ENCODE peak calls at places on chromosomes 2 and 18, in eight cellular contexts. N, B, Q, I, E, O, P and S are unnamed samples.

GRCh38 chr18:36757081-36757480 is 71.7 kb downstream of the TPGS2 start:
- DNase-seq in I (no peak), N (peak; percentile 84), Q (no peak), E (peak; percentile 72), B (no peak), P (peak; percentile 71), O (no peak), S (peak; percentile 58)

GRCh38 chr2:173652731-173653426 is 298.2 kb downstream of the CDCA7 start:
- DNase-seq in P (peak; percentile 27), O (no peak), I (no peak), N (no peak), Q (no peak), E (peak; percentile 97), B (no peak), S (peak; percentile 71)

GRCh38 chr2:148828941-148829340 is 46.1 kb upstream of the KIF5C start:
- DNase-seq in O (no peak), B (no peak), E (no peak), N (no peak), I (no peak), Q (no peak), P (no peak), S (no peak)

GRCh38 chr2:206477296-206477695 is 34.0 kb downstream of the ADAM23 start:
- DNase-seq in B (no peak), Q (no peak), P (no peak), N (no peak), O (no peak), I (no peak), E (peak; percentile 61), S (no peak)

GRCh38 chr2:195671563-195671962 is 14.5 kb downstream of the SLC39A10 start:
- DNase-seq in Q (no peak), B (no peak), E (no peak), O (no peak), I (no peak), N (peak; percentile 48), P (no peak), S (no peak)

GRCh38 chr2:61538920-61539559 is 884 bp upstream of the XPO1 start:
- DNase-seq in O (no peak), P (no peak), B (no peak), N (no peak), I (no peak), Q (peak; percentile 49), E (peak; percentile 40), S (no peak)

GRCh38 chr2:208373460-208374089 is 33.0 kb upstream of the PTH2R start:
- DNase-seq in N (peak; percentile 82), B (no peak), O (no peak), Q (peak; percentile 49), I (no peak), E (peak; percentile 68), P (peak; percentile 70), S (peak; percentile 66)

GRCh38 chr2:155203187-155203586 is 504.7 kb downstream of the KCNJ3 start:
- DNase-seq in Q (no peak), E (no peak), P (peak; percentile 29), O (no peak), B (no peak), N (no peak), I (no peak), S (peak; percentile 1)

GRCh38 chr18:58026395-58026794 is 17.6 kb upstream of the NEDD4L start:
- DNase-seq in I (no peak), O (no peak), N (peak; percentile 53), P (peak; percentile 9), E (no peak), Q (peak; percentile 32), B (no peak), S (no peak)

GRCh38 chr2:118255771-118256372 is 167.6 kb downstream of the INSIG2 start:
- DNase-seq in I (no peak), Q (no peak), B (no peak), E (no peak), P (peak; percentile 88), N (peak; percentile 48), O (no peak), S (no peak)
- H3K27me3 ChIP-seq in I (peaks cover 2% of the 10 kb centered on the region), Q (no peaks in the 10 kb centered on the region), B (peaks cover 6% of the 10 kb centered on the region), E (no peaks in the 10 kb centered on the region), P (no peaks in the 10 kb centered on the region), N (no peaks in the 10 kb centered on the region), O (no peaks in the 10 kb centered on the region), S (no peaks in the 10 kb centered on the region)

DNA sequence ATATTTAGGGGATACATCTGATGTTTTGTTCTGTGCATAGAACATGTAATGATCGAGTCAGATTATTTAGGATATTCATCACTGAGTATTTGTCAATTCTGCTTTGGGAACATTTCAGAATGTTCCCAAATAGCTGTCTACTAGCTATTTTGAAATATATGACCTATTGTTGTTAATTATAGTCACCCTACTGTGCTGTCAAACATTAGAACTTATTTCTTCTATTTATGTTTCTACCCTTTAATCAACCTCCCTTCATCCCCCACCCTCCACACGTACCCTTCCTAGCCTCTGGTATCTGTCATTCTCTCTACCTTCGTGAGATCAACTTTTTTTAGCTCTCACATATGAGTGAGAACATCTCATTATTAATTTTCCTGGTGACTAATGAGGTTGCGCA is 40.9 kb downstream of the ANKRD12 start:
- DNase-seq in N (no peak), B (no peak), I (no peak), O (no peak), Q (no peak), E (no peak), P (no peak), S (no peak)
- H3K4me1 ChIP-seq in N (no peaks in the 10 kb centered on the region), B (peaks cover 54% of the 10 kb centered on the region), I (peaks cover 70% of the 10 kb centered on the region), O (peaks cover 38% of the 10 kb centered on the region), Q (no peaks in the 10 kb centered on the region), E (no peaks in the 10 kb centered on the region), P (no peaks in the 10 kb centered on the region), S (no peaks in the 10 kb centered on the region)

GRCh38 chr2:190456833-190457232 is 48.7 kb downstream of the MFSD6 start:
- DNase-seq in Q (no peak), P (no peak), I (no peak), B (no peak), E (no peak), O (no peak), N (no peak), S (no peak)
- H3K27me3 ChIP-seq in Q (no peaks in the 10 kb centered on the region), P (no peaks in the 10 kb centered on the region), I (no peaks in the 10 kb centered on the region), B (no peaks in the 10 kb centered on the region), E (no peaks in the 10 kb centered on the region), O (no peaks in the 10 kb centered on the region), N (no peaks in the 10 kb centered on the region), S (no peaks in the 10 kb centered on the region)

DNA sequence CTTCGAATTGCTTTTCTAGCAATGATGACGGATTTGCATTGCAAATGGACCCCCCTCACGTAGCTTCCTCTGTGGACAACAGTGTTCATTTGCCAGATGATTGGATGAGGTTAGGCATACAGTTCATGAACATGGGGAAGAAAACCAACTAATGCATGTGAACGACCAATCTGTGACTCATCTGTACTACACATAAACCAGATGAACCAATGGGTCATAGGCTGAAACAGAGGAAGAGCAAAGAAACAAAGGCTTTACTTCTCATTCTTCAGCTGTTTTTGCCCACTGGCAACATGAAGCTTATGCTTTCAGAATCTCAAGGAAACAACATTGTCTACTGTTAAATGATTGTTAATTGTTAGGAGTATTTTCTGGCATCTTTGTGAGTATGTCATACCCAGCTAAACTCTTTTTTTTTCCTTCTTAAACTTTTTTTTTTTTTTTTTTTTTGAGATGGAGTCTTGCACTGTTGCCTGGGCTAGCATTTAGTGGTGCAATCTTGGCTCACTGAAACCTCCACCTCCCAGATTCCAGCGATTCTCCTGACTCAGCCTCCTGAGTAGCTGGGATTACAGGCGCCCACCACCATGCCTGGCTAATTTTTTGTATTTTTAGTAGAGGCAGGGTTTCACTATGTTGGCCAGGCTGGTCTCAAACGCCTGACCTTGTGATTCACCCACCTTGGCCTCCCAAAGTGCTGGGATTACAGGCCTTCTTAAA is 35.5 kb downstream of the EFEMP1 start:
- DNase-seq in O (peak; percentile 12), E (peak; percentile 96), N (no peak), Q (no peak), I (no peak), P (no peak), B (no peak), S (peak; percentile 63)
- H3K4me1 ChIP-seq in O (no peaks in the 10 kb centered on the region), E (peaks cover 29% of the 10 kb centered on the region), N (no peaks in the 10 kb centered on the region), Q (peaks cover 5% of the 10 kb centered on the region), I (peaks cover 50% of the 10 kb centered on the region), P (peaks cover 10% of the 10 kb centered on the region), B (peaks cover 26% of the 10 kb centered on the region), S (peaks cover 69% of the 10 kb centered on the region)

DNA sequence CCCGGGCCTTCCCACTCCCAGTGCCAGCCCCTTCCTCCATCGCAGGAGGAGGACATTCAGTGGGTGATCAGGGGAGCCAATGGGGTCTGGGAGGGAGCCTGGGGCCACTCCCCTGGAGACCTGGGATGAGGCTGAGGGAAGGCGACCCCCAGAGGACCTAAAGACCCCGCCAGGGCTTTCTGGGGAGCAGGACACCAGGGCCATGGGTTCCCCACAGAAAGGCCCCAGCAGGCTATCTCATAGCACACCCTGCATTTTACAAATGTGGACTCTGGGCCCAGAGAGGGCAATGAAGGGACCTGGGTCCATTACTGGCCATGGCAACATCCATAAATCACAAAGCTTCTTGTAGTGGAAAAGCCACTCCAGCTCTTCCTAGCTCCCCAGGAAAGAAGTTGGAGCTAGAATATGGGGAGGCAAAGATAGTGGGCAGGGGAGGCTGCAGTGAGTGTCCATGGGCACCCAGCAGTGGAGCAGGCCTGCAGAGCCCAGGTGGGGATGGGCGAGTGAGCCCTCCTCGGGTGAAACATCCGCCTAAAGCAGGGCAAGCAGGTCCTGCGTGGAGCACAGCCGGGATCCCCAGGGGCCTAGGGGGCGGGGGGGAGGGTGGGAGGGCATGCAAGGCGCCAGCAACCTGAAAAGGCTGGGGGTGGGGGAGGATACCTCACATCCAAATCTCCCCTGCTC is 13.8 kb downstream of the CYP26B1 start:
- DNase-seq in P (no peak), N (no peak), B (no peak), O (no peak), Q (no peak), E (no peak), I (peak; percentile 19), S (no peak)
- H3K27me3 ChIP-seq in P (peaks cover 6% of the 10 kb centered on the region), N (peaks cover 5% of the 10 kb centered on the region), B (no peaks in the 10 kb centered on the region), O (no peaks in the 10 kb centered on the region), Q (no peaks in the 10 kb centered on the region), E (no peaks in the 10 kb centered on the region), I (peaks cover 4% of the 10 kb centered on the region), S (no peaks in the 10 kb centered on the region)